ENCODE peak calls at places on chromosomes 3 and 15, in seven cellular contexts. One of them, this sample, is unnamed.

GRCh38 chr15:101807345-101807945 is 4.1 kb downstream of the OR4F6 start:
- DNase-seq in neural progenitor cell: no peak
- DNase-seq in left ventricle myocardium inferior: no peak
- DNase-seq in body of pancreas: no peak
- DNase-seq in lung: no peak
- DNase-seq in AG04450: peak; percentile 54
- DNase-seq in cardiac muscle cell: no peak
- DNase-seq in this sample: no peak

GRCh38 chr3:104323226-104323625 is 1043.5 kb upstream of the ALCAM start:
- DNase-seq in neural progenitor cell: no peak
- DNase-seq in left ventricle myocardium inferior: no peak
- DNase-seq in body of pancreas: no peak
- DNase-seq in lung: no peak
- DNase-seq in AG04450: no peak
- DNase-seq in cardiac muscle cell: no peak
- DNase-seq in this sample: no peak

GRCh38 chr3:160296591-160296990 is 71.4 kb downstream of the C3orf80 start:
- DNase-seq in neural progenitor cell: no peak
- DNase-seq in left ventricle myocardium inferior: no peak
- DNase-seq in body of pancreas: no peak
- DNase-seq in lung: no peak
- DNase-seq in AG04450: no peak
- DNase-seq in cardiac muscle cell: peak; percentile 61
- DNase-seq in this sample: no peak

GRCh38 chr3:122183893-122184590 is 574 bp downstream of the CASR start:
- DNase-seq in neural progenitor cell: peak; percentile 48
- DNase-seq in left ventricle myocardium inferior: no peak
- DNase-seq in body of pancreas: no peak
- DNase-seq in lung: no peak
- DNase-seq in AG04450: no peak
- DNase-seq in cardiac muscle cell: peak; percentile 29
- DNase-seq in this sample: peak; percentile 42

GRCh38 chr3:38139652-38140051 is 1.2 kb downstream of the MYD88 start:
- DNase-seq in neural progenitor cell: no peak
- DNase-seq in left ventricle myocardium inferior: no peak
- DNase-seq in body of pancreas: no peak
- DNase-seq in lung: peak; percentile 24
- DNase-seq in AG04450: no peak
- DNase-seq in cardiac muscle cell: no peak
- DNase-seq in this sample: no peak

GRCh38 chr15:25235391-25235790 is 203.4 kb downstream of the UBE3A start:
- DNase-seq in neural progenitor cell: no peak
- DNase-seq in left ventricle myocardium inferior: no peak
- DNase-seq in body of pancreas: no peak
- DNase-seq in lung: no peak
- DNase-seq in AG04450: no peak
- DNase-seq in cardiac muscle cell: no peak
- DNase-seq in this sample: peak; percentile 51

GRCh38 chr3:10917176-10917575 is 75.4 kb upstream of the SLC6A1 start:
- DNase-seq in neural progenitor cell: no peak
- DNase-seq in left ventricle myocardium inferior: no peak
- DNase-seq in body of pancreas: no peak
- DNase-seq in lung: no peak
- DNase-seq in AG04450: no peak
- DNase-seq in cardiac muscle cell: peak; percentile 8
- DNase-seq in this sample: no peak

GRCh38 chr3:40118031-40118610 is 191.4 kb upstream of the EIF1B start:
- DNase-seq in neural progenitor cell: no peak
- DNase-seq in left ventricle myocardium inferior: no peak
- DNase-seq in body of pancreas: no peak
- DNase-seq in lung: no peak
- DNase-seq in AG04450: no peak
- DNase-seq in cardiac muscle cell: no peak
- DNase-seq in this sample: no peak

GRCh38 chr15:73962409-73962808 is 29.7 kb downstream of the STOML1 start:
- DNase-seq in neural progenitor cell: no peak
- DNase-seq in left ventricle myocardium inferior: no peak
- DNase-seq in body of pancreas: no peak
- DNase-seq in lung: no peak
- DNase-seq in AG04450: no peak
- DNase-seq in cardiac muscle cell: no peak
- DNase-seq in this sample: peak; percentile 1

GRCh38 chr3:158770254-158771017 is 31.4 kb upstream of the MFSD1 start:
- DNase-seq in neural progenitor cell: no peak
- DNase-seq in left ventricle myocardium inferior: no peak
- DNase-seq in body of pancreas: no peak
- DNase-seq in lung: no peak
- DNase-seq in AG04450: peak; percentile 72
- DNase-seq in cardiac muscle cell: no peak
- DNase-seq in this sample: no peak

GRCh38 chr3:46935168-46935858 is 41.2 kb downstream of the CCDC12 start:
- DNase-seq in neural progenitor cell: peak; percentile 59
- DNase-seq in left ventricle myocardium inferior: peak; percentile 83
- DNase-seq in body of pancreas: peak; percentile 96
- DNase-seq in lung: peak; percentile 83
- DNase-seq in AG04450: peak; percentile 89
- DNase-seq in cardiac muscle cell: peak; percentile 89
- DNase-seq in this sample: peak; percentile 86

GRCh38 chr15:34682673-34683072 is 72.1 kb downstream of the GJD2 start:
- DNase-seq in neural progenitor cell: no peak
- DNase-seq in left ventricle myocardium inferior: no peak
- DNase-seq in body of pancreas: no peak
- DNase-seq in lung: no peak
- DNase-seq in AG04450: peak; percentile 8
- DNase-seq in cardiac muscle cell: no peak
- DNase-seq in this sample: no peak

GRCh38 chr3:47056705-47057104 is 77.2 kb downstream of the NBEAL2 start:
- DNase-seq in neural progenitor cell: no peak
- DNase-seq in left ventricle myocardium inferior: no peak
- DNase-seq in body of pancreas: no peak
- DNase-seq in lung: no peak
- DNase-seq in AG04450: no peak
- DNase-seq in cardiac muscle cell: no peak
- DNase-seq in this sample: no peak

GRCh38 chr15:89129123-89129815 is 41.0 kb downstream of the ABHD2 start:
- DNase-seq in neural progenitor cell: peak; percentile 70
- DNase-seq in left ventricle myocardium inferior: no peak
- DNase-seq in body of pancreas: peak; percentile 56
- DNase-seq in lung: no peak
- DNase-seq in AG04450: no peak
- DNase-seq in cardiac muscle cell: peak; percentile 63
- DNase-seq in this sample: peak; percentile 44

GRCh38 chr3:127197300-127198150 is 4.6 kb downstream of the PRR23E start:
- DNase-seq in neural progenitor cell: no peak
- DNase-seq in left ventricle myocardium inferior: no peak
- DNase-seq in body of pancreas: no peak
- DNase-seq in lung: peak; percentile 22
- DNase-seq in AG04450: no peak
- DNase-seq in cardiac muscle cell: no peak
- DNase-seq in this sample: no peak

GRCh38 chr3:139122221-139122581 is 77.5 kb upstream of the PRR23C start:
- DNase-seq in neural progenitor cell: no peak
- DNase-seq in left ventricle myocardium inferior: no peak
- DNase-seq in body of pancreas: no peak
- DNase-seq in lung: peak; percentile 32
- DNase-seq in AG04450: peak; percentile 29
- DNase-seq in cardiac muscle cell: no peak
- DNase-seq in this sample: peak; percentile 13

GRCh38 chr15:28896944-28897343 is 11.2 kb downstream of the APBA2 start:
- DNase-seq in neural progenitor cell: no peak
- DNase-seq in left ventricle myocardium inferior: no peak
- DNase-seq in body of pancreas: no peak
- DNase-seq in lung: no peak
- DNase-seq in AG04450: peak; percentile 67
- DNase-seq in cardiac muscle cell: no peak
- DNase-seq in this sample: no peak

GRCh38 chr15:28895146-28895545 is 9.4 kb downstream of the APBA2 start:
- DNase-seq in neural progenitor cell: no peak
- DNase-seq in left ventricle myocardium inferior: no peak
- DNase-seq in body of pancreas: no peak
- DNase-seq in lung: no peak
- DNase-seq in AG04450: no peak
- DNase-seq in cardiac muscle cell: no peak
- DNase-seq in this sample: no peak

GRCh38 chr15:28897861-28898608 is 12.3 kb downstream of the APBA2 start:
- DNase-seq in neural progenitor cell: no peak
- DNase-seq in left ventricle myocardium inferior: no peak
- DNase-seq in body of pancreas: no peak
- DNase-seq in lung: no peak
- DNase-seq in AG04450: no peak
- DNase-seq in cardiac muscle cell: no peak
- DNase-seq in this sample: no peak

GRCh38 chr15:28894631-28895030 is 8.9 kb downstream of the APBA2 start:
- DNase-seq in neural progenitor cell: no peak
- DNase-seq in left ventricle myocardium inferior: no peak
- DNase-seq in body of pancreas: no peak
- DNase-seq in lung: no peak
- DNase-seq in AG04450: no peak
- DNase-seq in cardiac muscle cell: no peak
- DNase-seq in this sample: no peak

GRCh38 chr15:28895566-28895965 is 9.8 kb downstream of the APBA2 start:
- DNase-seq in neural progenitor cell: no peak
- DNase-seq in left ventricle myocardium inferior: no peak
- DNase-seq in body of pancreas: no peak
- DNase-seq in lung: no peak
- DNase-seq in AG04450: no peak
- DNase-seq in cardiac muscle cell: no peak
- DNase-seq in this sample: no peak
- H3K27me3 ChIP-seq in neural progenitor cell: no peaks in the 10 kb centered on the region
- H3K27me3 ChIP-seq in left ventricle myocardium inferior: peaks cover 25% of the 10 kb centered on the region
- H3K27me3 ChIP-seq in body of pancreas: no peaks in the 10 kb centered on the region
- H3K27me3 ChIP-seq in lung: no peaks in the 10 kb centered on the region
- H3K27me3 ChIP-seq in AG04450: no peaks in the 10 kb centered on the region
- H3K27me3 ChIP-seq in cardiac muscle cell: no peaks in the 10 kb centered on the region
- H3K27me3 ChIP-seq in this sample: no peaks in the 10 kb centered on the region

DNA sequence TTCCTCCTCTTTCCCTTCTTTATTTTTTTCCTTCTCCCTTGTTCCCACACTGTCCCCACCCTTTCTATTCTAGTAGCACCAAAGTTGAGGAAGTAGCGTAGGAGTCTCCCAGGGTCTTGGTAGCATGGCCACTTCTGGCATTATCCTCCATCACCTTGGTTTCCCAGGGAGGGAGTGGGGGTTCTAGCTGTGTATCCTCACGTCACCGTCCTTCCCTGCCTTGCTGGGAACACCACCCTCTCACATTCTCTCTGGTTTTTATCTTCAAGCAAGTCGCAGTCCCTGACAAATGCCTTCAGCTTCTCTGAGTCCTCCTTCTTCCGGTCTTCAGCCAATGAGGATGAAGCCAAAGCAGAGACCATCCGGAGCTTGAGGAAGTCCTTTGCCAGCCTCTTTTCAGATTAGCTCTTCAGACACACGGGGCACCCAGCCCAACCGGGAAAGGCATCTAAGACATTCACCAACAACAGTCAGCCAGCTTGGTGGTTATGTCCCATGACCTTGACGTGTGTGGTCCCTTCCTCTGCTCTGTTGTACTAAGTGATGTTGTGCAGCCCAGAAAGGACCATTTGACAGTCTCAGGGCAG is 31.6 kb upstream of the TIMP4 start:
- DNase-seq in neural progenitor cell: no peak
- DNase-seq in left ventricle myocardium inferior: no peak
- DNase-seq in body of pancreas: no peak
- DNase-seq in lung: no peak
- DNase-seq in AG04450: no peak
- DNase-seq in cardiac muscle cell: no peak
- DNase-seq in this sample: no peak
- H3K27ac ChIP-seq in neural progenitor cell: no peak overlapping the region
- H3K27ac ChIP-seq in left ventricle myocardium inferior: no peak overlapping the region
- H3K27ac ChIP-seq in body of pancreas: no peak overlapping the region
- H3K27ac ChIP-seq in lung: no peak overlapping the region
- H3K27ac ChIP-seq in AG04450: no peak overlapping the region
- H3K27ac ChIP-seq in cardiac muscle cell: no peak overlapping the region
- H3K27ac ChIP-seq in this sample: no peak overlapping the region

GRCh38 chr3:52771702-52772101 is 962 bp upstream of the NEK4 start:
- DNase-seq in neural progenitor cell: no peak
- DNase-seq in left ventricle myocardium inferior: no peak
- DNase-seq in body of pancreas: no peak
- DNase-seq in lung: no peak
- DNase-seq in AG04450: no peak
- DNase-seq in cardiac muscle cell: no peak
- DNase-seq in this sample: no peak

GRCh38 chr3:52769786-52770445 is 824 bp downstream of the NEK4 start:
- DNase-seq in neural progenitor cell: no peak
- DNase-seq in left ventricle myocardium inferior: no peak
- DNase-seq in body of pancreas: no peak
- DNase-seq in lung: no peak
- DNase-seq in AG04450: no peak
- DNase-seq in cardiac muscle cell: peak; percentile 28
- DNase-seq in this sample: no peak

GRCh38 chr3:52773361-52774065 is 2.8 kb upstream of the NEK4 start:
- DNase-seq in neural progenitor cell: no peak
- DNase-seq in left ventricle myocardium inferior: no peak
- DNase-seq in body of pancreas: no peak
- DNase-seq in lung: no peak
- DNase-seq in AG04450: no peak
- DNase-seq in cardiac muscle cell: no peak
- DNase-seq in this sample: no peak

GRCh38 chr3:52771334-52771681 is 568 bp upstream of the NEK4 start:
- DNase-seq in neural progenitor cell: no peak
- DNase-seq in left ventricle myocardium inferior: no peak
- DNase-seq in body of pancreas: no peak
- DNase-seq in lung: no peak
- DNase-seq in AG04450: no peak
- DNase-seq in cardiac muscle cell: no peak
- DNase-seq in this sample: no peak

DNA sequence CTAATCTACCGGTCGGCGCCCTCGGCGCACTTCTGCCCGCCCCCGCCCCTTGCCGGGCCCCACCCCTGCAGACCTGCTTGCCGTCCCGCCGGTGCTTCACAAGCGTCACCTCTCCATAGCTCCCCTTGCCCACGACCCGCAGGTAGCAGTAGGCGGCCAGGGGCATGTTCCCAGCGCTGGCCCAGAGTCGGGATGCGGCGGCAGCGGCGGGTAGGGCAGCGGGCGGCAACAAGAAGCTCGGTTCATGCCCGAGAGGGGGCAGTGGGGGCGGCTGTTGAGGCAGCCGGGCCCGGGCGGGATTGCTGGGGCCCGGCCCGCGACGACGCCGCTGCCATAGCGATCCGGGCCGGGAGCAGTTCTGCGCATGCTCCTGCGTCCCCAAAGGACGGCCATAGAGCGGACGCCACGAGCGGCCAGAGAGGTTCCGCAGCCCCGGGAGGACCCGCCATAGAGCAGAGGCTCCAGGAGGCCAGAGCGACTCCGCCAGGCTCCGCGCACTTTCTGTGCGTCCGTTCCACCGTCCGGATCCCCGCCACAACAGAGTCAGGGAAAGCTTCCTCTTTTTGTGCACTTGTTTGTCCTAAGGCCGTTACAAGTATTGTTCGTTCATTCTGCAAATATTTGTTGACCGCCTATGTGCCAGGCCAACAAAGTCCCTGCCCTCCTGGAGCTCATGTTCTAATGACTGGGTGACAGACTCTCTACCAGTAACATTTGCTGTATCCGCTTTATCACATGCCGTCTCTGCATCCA is at the start of gene NEK4:
- DNase-seq in neural progenitor cell: peak; percentile 98
- DNase-seq in left ventricle myocardium inferior: peak; percentile 94
- DNase-seq in body of pancreas: peak; percentile 97
- DNase-seq in lung: peak; percentile 92
- DNase-seq in AG04450: peak; percentile 57
- DNase-seq in cardiac muscle cell: peak; percentile 97
- DNase-seq in this sample: peak; percentile 93
- TF ChIP-seq CTCF in neural progenitor cell: peak; percentile 13
- TF ChIP-seq CTCF in left ventricle myocardium inferior: no peak
- TF ChIP-seq CTCF in body of pancreas: no peak
- TF ChIP-seq CTCF in lung: no peak
- TF ChIP-seq CTCF in AG04450: no peak
- TF ChIP-seq CTCF in cardiac muscle cell: no peak
- TF ChIP-seq CTCF in this sample: no peak

GRCh38 chr3:194139085-194139976 is 3.4 kb downstream of the HES1 start:
- DNase-seq in neural progenitor cell: peak; percentile 80
- DNase-seq in left ventricle myocardium inferior: peak; percentile 33
- DNase-seq in body of pancreas: no peak
- DNase-seq in lung: no peak
- DNase-seq in AG04450: no peak
- DNase-seq in cardiac muscle cell: peak; percentile 46
- DNase-seq in this sample: peak; percentile 79
- H3K27me3 ChIP-seq in neural progenitor cell: no peaks in the 10 kb centered on the region
- H3K27me3 ChIP-seq in left ventricle myocardium inferior: no peaks in the 10 kb centered on the region
- H3K27me3 ChIP-seq in body of pancreas: no peaks in the 10 kb centered on the region
- H3K27me3 ChIP-seq in lung: no peaks in the 10 kb centered on the region
- H3K27me3 ChIP-seq in AG04450: no peaks in the 10 kb centered on the region
- H3K27me3 ChIP-seq in cardiac muscle cell: no peaks in the 10 kb centered on the region
- H3K27me3 ChIP-seq in this sample: no peaks in the 10 kb centered on the region